ENCODE peak calls at places on chromosomes 5 and 9, in seven cellular contexts. S is GM23338, F is HepG2, B is SK-N-SH, Q is GM12878, Z is H1, D is K562. P is an unnamed sample.
A peak's percentile ranks its signal among the peaks of the same experiment; 100 is the strongest.

GRCh38 chr5:133260715-133261114 is 208.9 kb downstream of the HSPA4 start:
- DNase-seq in Q (no peak), B (no peak), S (no peak), F (no peak), D (no peak), Z (no peak), P (no peak)

GRCh38 chr9:114477642-114478041 is 27.6 kb downstream of the WHRN start:
- DNase-seq in D (no peak), F (no peak), Z (no peak), Q (no peak), B (no peak), S (peak; percentile 26), P (no peak)

GRCh38 chr5:138369706-138370105 is 17.2 kb downstream of the KDM3B start:
- DNase-seq in Q (no peak), Z (no peak), F (no peak), S (no peak), B (no peak), D (no peak), P (no peak)

GRCh38 chr9:121478816-121479676 is 20.6 kb downstream of the GGTA1 start:
- DNase-seq in D (no peak), S (no peak), Z (no peak), Q (no peak), B (no peak), F (no peak), P (no peak)

GRCh38 chr9:83509372-83509771 is 28.8 kb downstream of the FRMD3 start:
- DNase-seq in Q (no peak), B (no peak), Z (no peak), S (peak; percentile 40), F (no peak), D (no peak), P (no peak)

GRCh38 chr9:17839744-17840143 is 260.9 kb downstream of the SH3GL2 start:
- DNase-seq in Z (no peak), Q (no peak), F (no peak), D (no peak), B (no peak), S (no peak), P (no peak)

GRCh38 chr9:134575817-134576176 is 65.8 kb upstream of the COL5A1 start:
- DNase-seq in B (no peak), D (no peak), Q (no peak), F (no peak), S (no peak), Z (no peak), P (no peak)

GRCh38 chr9:124286292-124286931 is 28.7 kb downstream of the NEK6 start:
- DNase-seq in Z (no peak), B (no peak), Q (peak; percentile 66), F (no peak), D (no peak), S (no peak), P (peak; percentile 19)

GRCh38 chr9:87087197-87087596 is 139.9 kb upstream of the GAS1 start:
- DNase-seq in Z (no peak), D (no peak), Q (no peak), B (no peak), S (no peak), F (no peak), P (no peak)

GRCh38 chr9:110769667-110770066 is 101.1 kb downstream of the MUSK start:
- DNase-seq in S (no peak), B (no peak), Q (no peak), Z (no peak), D (no peak), F (no peak), P (no peak)

GRCh38 chr9:504921-505821 is 290.5 kb downstream of the DOCK8 start:
- DNase-seq in Z (no peak), D (peak; percentile 9), F (no peak), Q (no peak), S (peak; percentile 60), B (peak; percentile 32), P (no peak)

GRCh38 chr9:134716067-134716466 is 74.5 kb downstream of the COL5A1 start:
- DNase-seq in S (no peak), Z (no peak), D (no peak), B (peak; percentile 73), F (no peak), Q (no peak), P (no peak)

GRCh38 chr5:146965781-146966659 is 87.5 kb upstream of the PPP2R2B start:
- DNase-seq in B (peak; percentile 62), Q (peak; percentile 26), Z (peak; percentile 15), D (peak; percentile 43), F (peak; percentile 78), S (peak; percentile 88), P (peak; percentile 74)

GRCh38 chr9:89533396-89534187 is 35.7 kb upstream of the SEMA4D start:
- DNase-seq in B (peak; percentile 47), Q (no peak), Z (no peak), D (no peak), S (no peak), F (no peak), P (no peak)

GRCh38 chr9:114310471-114311450 is 12.1 kb upstream of the ORM1 start:
- DNase-seq in Z (no peak), D (no peak), B (no peak), F (no peak), Q (no peak), S (no peak), P (no peak)

GRCh38 chr9:138105123-138105415 is 227.5 kb downstream of the CACNA1B start:
- DNase-seq in B (peak; percentile 8), F (no peak), Z (no peak), S (no peak), D (peak; percentile 3), Q (no peak), P (no peak)

GRCh38 chr5:96946381-96946780 is 10.5 kb downstream of the LNPEP start:
- DNase-seq in Q (no peak), D (no peak), S (no peak), B (no peak), Z (no peak), F (no peak), P (no peak)
- H4K20me1 ChIP-seq in Q (no peaks in the 10 kb centered on the region), D (no peaks in the 10 kb centered on the region), S (no peaks in the 10 kb centered on the region), B (peaks cover 5% of the 10 kb centered on the region), Z (no peaks in the 10 kb centered on the region), F (no peaks in the 10 kb centered on the region), P (no peaks in the 10 kb centered on the region)

DNA sequence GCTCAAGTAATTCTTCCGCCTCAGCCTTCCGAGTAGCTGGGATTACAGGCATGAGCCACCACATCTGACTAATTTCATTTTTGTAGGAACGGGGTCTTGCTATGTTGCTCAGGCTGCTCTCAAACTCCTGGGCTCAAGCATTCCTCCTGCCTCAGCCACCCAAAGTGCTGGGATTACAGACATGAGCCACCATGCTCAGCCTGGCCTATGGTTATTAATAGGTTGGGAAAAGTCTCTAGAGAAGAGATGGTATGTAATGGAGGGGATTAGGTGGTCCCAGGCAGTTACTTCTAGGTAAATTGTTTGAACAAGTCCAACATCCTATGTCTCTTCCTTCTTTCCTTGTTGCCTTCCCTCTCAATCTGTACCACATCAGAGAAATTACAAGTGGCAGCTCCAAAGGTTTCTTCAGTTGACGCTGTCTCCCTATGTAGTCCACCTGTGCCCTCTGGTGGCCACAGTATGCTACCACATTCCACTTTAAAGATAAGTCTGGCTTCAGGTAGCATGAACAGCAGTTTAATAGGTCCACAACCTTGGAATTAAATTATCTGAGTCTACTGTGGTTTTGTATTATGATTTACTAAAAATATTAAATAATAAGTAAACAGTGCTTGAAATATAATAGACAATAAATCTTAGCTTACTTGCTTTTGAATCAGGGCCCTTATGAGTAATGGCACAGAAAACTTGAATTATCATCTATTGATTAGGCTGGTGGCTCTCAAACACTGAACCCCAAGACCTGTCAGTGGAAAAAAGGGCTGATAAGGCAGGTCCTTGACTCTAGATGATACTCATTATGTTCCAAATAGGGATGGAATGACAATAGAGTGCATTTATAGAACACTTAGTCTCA is 9.7 kb downstream of the TIGD6 start:
- DNase-seq in S (peak; percentile 83), B (peak; percentile 67), F (peak; percentile 76), Z (no peak), D (peak; percentile 74), Q (peak; percentile 26), P (peak; percentile 64)
- TF ChIP-seq POLR2AphosphoS5 in S (no peak), B (peak; percentile 42), F (no peak), Z (no peak), D (no peak), Q (no peak), P (no peak)

GRCh38 chr9:3746296-3747275 is 220.8 kb upstream of the RFX3 start:
- DNase-seq in Q (no peak), B (no peak), D (no peak), F (no peak), S (no peak), Z (no peak), P (peak; percentile 74)

GRCh38 chr9:3756071-3756470 is 230.3 kb upstream of the RFX3 start:
- DNase-seq in S (peak; percentile 54), B (no peak), Q (no peak), Z (no peak), D (no peak), F (no peak), P (no peak)

GRCh38 chr9:3750311-3750710 is 224.5 kb upstream of the RFX3 start:
- DNase-seq in S (no peak), Q (no peak), D (no peak), B (no peak), Z (no peak), F (no peak), P (no peak)

DNA sequence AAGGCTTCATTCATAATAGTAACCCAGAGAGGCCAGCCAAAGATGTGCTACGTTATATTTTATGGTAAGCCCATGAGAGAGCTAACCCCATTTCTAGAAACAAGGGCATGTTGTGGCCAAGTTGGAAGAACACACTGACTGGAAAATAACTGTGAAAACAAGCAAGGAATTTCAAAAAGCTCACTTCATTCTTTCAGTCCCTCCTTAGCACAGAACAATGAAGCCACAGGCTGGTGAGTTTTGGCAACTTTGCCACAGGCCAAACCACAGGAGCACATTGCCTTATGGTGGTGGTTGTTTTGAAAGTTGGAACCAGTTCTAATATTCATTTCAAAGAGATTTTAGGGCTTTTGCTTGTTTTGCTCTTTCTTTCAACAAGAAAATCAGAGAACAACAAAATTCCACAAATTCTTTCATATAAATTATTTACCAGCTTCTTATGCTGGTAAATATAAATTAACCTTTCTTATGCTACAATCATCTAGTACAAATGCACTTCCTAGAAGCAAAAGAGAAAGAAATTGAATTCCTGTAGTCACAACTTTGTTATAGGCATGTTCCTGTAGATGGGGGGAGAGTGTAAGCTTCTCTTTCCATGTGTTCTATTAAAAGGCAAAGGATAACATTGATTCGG is 225.4 kb upstream of the RFX3 start:
- DNase-seq in F (peak; percentile 3), B (no peak), Q (no peak), Z (no peak), S (peak; percentile 24), D (no peak), P (no peak)
- H3K27ac ChIP-seq in F (no peak overlapping the region), B (no peak overlapping the region), Q (no peak overlapping the region), Z (no peak overlapping the region), S (peak overlapping the region; percentile 73), D (no peak overlapping the region), P (no peak overlapping the region)

DNA sequence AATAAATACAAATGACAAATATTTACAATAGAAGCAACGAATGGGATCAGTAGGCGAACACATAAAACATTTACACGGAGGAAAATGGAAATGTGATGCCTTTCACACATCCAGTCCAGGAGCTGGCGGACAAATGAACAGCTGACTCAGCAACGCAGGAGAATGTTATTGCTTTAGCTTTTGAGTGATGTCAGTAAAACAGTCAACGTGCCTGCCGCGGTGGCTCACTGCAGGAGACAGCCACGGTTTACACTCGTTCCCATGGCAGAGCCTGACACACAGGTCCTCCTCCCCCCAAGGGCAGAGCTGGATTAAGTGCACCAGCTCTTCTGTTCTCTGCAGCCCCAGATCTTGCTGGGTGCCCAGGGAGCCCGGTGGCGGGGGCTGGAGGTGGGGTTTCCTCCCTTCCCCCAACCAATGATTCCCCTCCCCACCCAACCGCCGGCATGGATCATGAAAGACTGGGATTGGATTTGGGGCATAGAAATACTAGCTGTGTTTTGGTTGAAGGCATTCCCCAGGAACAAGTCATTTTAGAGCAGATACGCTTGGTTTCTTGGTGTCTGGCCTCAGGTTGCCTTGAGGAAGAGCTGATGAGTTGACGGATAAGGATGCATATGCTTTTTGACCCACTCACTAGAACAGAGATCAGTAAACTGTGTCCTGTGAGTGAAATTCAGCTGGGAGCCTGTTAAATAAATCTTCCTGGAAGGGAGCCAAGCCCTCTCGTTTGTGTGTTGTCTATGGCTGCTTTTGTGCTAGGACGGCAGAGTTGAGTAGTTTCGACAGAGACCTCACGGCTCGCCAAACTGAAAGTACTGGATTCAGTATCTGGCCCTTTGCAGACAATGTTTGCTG is 12.5 kb downstream of the STC2 start:
- DNase-seq in S (peak; percentile 53), Z (no peak), D (no peak), F (no peak), B (peak; percentile 83), Q (no peak), P (no peak)
- H4K20me1 ChIP-seq in S (peaks cover 32% of the 10 kb centered on the region), Z (peaks cover 4% of the 10 kb centered on the region), D (no peaks in the 10 kb centered on the region), F (peaks cover 10% of the 10 kb centered on the region), B (no peaks in the 10 kb centered on the region), Q (no peaks in the 10 kb centered on the region), P (no peaks in the 10 kb centered on the region)